ENCODE peak calls at places on chromosomes 11 and 22, in five cellular contexts. D, Q, O, H and K are unnamed samples.

GRCh38 chr22:39179401-39179827 is 26.9 kb upstream of the CBX7 start:
- DNase-seq in H (no peak), Q (no peak), O (peak), D (peak), K (no peak)

GRCh38 chr11:65043881-65044501 is 3.0 kb downstream of the SAC3D1 start:
- DNase-seq in Q (peak), H (no peak), D (no peak), O (no peak), K (peak)

GRCh38 chr11:33116535-33116934 is 44.7 kb downstream of the CSTF3 start:
- DNase-seq in H (no peak), O (no peak), D (no peak), Q (no peak), K (no peak)

GRCh38 chr22:45997775-45998637 is 21.0 kb upstream of the WNT7B start:
- DNase-seq in D (no peak), Q (peak), H (no peak), O (no peak), K (peak)

GRCh38 chr22:23110190-23110921 is 31.4 kb downstream of the RSPH14 start:
- DNase-seq in Q (no peak), D (no peak), H (no peak), O (no peak), K (no peak)

GRCh38 chr11:10329935-10330334 is 25.1 kb downstream of the ADM start:
- DNase-seq in D (no peak), H (no peak), O (no peak), Q (no peak), K (no peak)

GRCh38 chr22:37226514-37226913 is 14.2 kb upstream of the SSTR3 start:
- DNase-seq in H (no peak), O (no peak), Q (no peak), D (no peak), K (no peak)

GRCh38 chr11:65981972-65982823 is 19.8 kb downstream of the EIF1AD start:
- DNase-seq in D (no peak), O (no peak), H (no peak), Q (no peak), K (no peak)

GRCh38 chr11:66278396-66279091 is 569 bp downstream of the CNIH2 start:
- DNase-seq in D (no peak), Q (no peak), H (no peak), O (no peak), K (no peak)

GRCh38 chr11:86115542-86116385 is 46.9 kb upstream of the PICALM start:
- DNase-seq in O (no peak), H (no peak), Q (no peak), D (no peak), K (no peak)

GRCh38 chr11:130774703-130775102 is 141.6 kb downstream of the SNX19 start:
- DNase-seq in H (no peak), D (no peak), Q (peak), O (no peak), K (peak)

GRCh38 chr22:49141761-49142160 is 685.9 kb downstream of the BRD1 start:
- DNase-seq in D (no peak), H (no peak), Q (no peak), O (no peak), K (no peak)

GRCh38 chr11:108733479-108734116 is 68.7 kb downstream of the DDX10 start:
- DNase-seq in D (no peak), O (no peak), H (no peak), Q (no peak), K (no peak)

GRCh38 chr11:117456027-117456720 is 128.5 kb downstream of the CEP164 start:
- DNase-seq in Q (no peak), O (no peak), D (no peak), H (no peak), K (no peak)

GRCh38 chr11:119702261-119702591 is 26.8 kb downstream of the NECTIN1 start:
- DNase-seq in H (no peak), D (no peak), Q (no peak), O (no peak), K (no peak)

GRCh38 chr11:69297225-69297925 is 3.4 kb downstream of the MYEOV start:
- DNase-seq in O (no peak), H (peak), D (no peak), Q (peak), K (peak)

GRCh38 chr11:67983916-67984315 is 20.0 kb downstream of the UNC93B1 start:
- DNase-seq in D (no peak), Q (no peak), O (no peak), H (no peak), K (no peak)

GRCh38 chr22:19892249-19892879 is 37.7 kb upstream of the GNB1L start:
- DNase-seq in O (no peak), D (no peak), H (peak), Q (no peak), K (peak)

GRCh38 chr11:17646451-17647145 is 72.8 kb upstream of the MYOD1 start:
- DNase-seq in H (no peak), O (peak), Q (no peak), D (no peak), K (no peak)

GRCh38 chr11:115696472-115697011 is 192.3 kb upstream of the CADM1 start:
- DNase-seq in O (no peak), H (no peak), Q (no peak), D (no peak), K (no peak)

GRCh38 chr11:111086058-111086457 is 159.5 kb upstream of the POU2AF2 start:
- DNase-seq in H (no peak), D (no peak), Q (no peak), O (peak), K (no peak)

GRCh38 chr11:1234054-1234720 is 11.3 kb downstream of the MUC5B start:
- DNase-seq in H (no peak), O (peak), Q (peak), D (peak), K (peak)

GRCh38 chr11:86926975-86927374 is 28.2 kb downstream of the FZD4 start:
- DNase-seq in Q (no peak), O (no peak), D (no peak), H (no peak), K (no peak)

GRCh38 chr22:37328017-37328416 is 45.7 kb downstream of the CYTH4 start:
- DNase-seq in H (no peak), O (no peak), D (no peak), Q (no peak), K (no peak)

DNA sequence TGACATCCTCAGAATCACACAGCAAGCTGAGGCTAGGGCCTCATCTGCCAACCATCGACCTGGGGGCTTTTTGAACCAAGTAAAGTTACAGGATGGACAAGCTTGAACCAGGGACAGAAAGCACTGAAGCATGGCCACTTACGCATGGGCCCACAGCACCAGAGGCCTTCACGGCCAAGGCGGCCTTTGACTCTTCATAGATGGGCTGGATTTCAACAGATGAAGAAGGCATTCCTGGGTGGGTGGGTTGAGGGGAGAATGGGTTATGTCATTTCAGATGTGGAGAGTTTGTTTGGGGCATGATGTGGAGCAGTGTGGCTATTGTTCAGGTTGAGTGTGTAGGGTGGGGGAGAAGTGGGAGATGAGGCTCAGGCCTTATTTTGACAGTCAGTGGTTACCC is 60.2 kb downstream of the LRRC32 start:
- DNase-seq in H (no peak), Q (no peak), O (peak), D (no peak), K (no peak)
- H3K27ac ChIP-seq in H (no peak), Q (peak), O (no peak), D (no peak), K (no peak)

DNA sequence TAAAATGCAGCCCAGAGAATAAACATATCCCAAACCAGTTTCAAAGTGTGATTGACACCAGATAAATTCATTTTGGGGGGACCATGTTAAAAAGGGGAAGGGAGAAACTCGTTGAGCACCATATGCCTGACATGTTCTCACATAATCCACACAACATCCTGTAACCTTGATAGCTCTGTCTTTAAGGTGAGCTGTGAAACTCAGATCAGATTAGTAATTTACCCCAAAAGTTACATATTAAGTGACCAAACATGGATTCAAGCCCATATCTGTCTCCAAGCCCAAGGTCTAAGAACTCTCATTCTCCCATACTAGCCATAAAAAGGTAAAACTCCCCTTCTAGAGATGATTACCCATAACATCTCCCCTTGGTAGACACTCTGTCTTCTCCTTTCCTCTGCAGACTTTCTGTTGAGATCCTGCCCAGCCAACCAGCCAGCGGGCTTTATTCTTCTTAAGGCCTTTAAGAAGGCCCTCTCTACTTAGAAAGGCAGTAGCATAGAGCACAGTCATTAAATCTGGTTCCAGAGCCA is 150.7 kb downstream of the CCDC34 start:
- DNase-seq in Q (no peak), H (no peak), O (no peak), D (no peak), K (no peak)
- H3K27ac ChIP-seq in Q (peak), H (no peak), O (no peak), D (no peak), K (no peak)

GRCh38 chr11:2539761-2540520 is 95.1 kb downstream of the KCNQ1 start:
- DNase-seq in H (no peak), O (peak), Q (peak), D (no peak), K (peak)
- H3K27ac ChIP-seq in H (no peak), O (no peak), Q (no peak), D (no peak), K (no peak)

GRCh38 chr11:2886191-2886894 is 768 bp upstream of the CDKN1C start:
- DNase-seq in O (peak), D (peak), Q (peak), H (no peak), K (peak)

GRCh38 chr11:2886936-2887335 is 1.4 kb upstream of the CDKN1C start:
- DNase-seq in H (no peak), Q (no peak), O (no peak), D (no peak), K (peak)

GRCh38 chr11:2885017-2885675 is 429 bp downstream of the CDKN1C start:
- DNase-seq in D (no peak), H (no peak), O (peak), Q (peak), K (peak)

GRCh38 chr11:2884424-2884815 is 1.2 kb downstream of the CDKN1C start:
- DNase-seq in H (no peak), O (peak), Q (peak), D (no peak), K (peak)

GRCh38 chr11:2885676-2886081 is at the start of gene CDKN1C:
- DNase-seq in H (peak), Q (peak), O (peak), D (peak), K (peak)
- H3K27ac ChIP-seq in H (peak), Q (peak), O (peak), D (no peak), K (peak)

DNA sequence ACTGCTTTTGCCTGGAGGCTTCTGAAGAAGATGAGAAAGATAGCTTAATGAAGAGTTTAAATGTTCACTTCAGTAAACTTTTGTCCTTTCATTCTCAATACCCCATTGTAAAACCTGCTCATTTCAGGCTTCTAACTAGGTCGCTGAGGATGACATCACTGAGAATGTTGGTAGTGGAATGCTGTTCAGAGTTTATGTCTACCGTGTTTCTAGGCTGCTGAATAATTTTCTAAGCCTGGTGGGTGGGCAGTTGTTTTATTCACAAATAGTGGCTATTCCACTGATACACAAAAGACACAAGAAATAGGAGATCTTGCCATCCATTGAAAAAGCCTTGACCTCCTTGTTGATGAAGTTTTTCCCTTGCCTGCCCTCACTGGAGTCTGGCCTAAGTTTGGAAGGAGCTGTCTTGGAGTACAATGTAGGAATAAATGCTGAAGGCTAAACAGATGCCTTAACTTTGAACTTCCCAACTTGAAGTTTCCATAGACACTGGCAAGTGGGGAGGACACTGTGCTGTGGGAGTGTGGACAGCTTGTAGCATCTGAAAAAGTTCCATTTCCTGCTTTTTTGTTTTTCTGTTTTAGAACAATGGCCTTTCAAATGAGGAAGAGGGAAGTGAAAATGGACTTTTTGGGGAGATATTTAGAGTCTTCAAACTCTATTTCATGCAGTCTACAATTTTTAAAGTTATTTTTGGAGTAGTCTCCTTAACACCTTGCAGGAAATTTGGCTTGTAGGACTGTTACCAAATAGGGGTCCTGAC is 59.2 kb downstream of the TRIM44 start:
- DNase-seq in H (no peak), D (no peak), Q (no peak), O (no peak), K (no peak)
- H3K27ac ChIP-seq in H (no peak), D (no peak), Q (no peak), O (no peak), K (no peak)

GRCh38 chr11:44874284-44874683 is 76.4 kb downstream of the TP53I11 start:
- DNase-seq in D (no peak), H (no peak), Q (no peak), O (no peak), K (no peak)
- H3K27ac ChIP-seq in D (no peak), H (no peak), Q (no peak), O (no peak), K (no peak)

DNA sequence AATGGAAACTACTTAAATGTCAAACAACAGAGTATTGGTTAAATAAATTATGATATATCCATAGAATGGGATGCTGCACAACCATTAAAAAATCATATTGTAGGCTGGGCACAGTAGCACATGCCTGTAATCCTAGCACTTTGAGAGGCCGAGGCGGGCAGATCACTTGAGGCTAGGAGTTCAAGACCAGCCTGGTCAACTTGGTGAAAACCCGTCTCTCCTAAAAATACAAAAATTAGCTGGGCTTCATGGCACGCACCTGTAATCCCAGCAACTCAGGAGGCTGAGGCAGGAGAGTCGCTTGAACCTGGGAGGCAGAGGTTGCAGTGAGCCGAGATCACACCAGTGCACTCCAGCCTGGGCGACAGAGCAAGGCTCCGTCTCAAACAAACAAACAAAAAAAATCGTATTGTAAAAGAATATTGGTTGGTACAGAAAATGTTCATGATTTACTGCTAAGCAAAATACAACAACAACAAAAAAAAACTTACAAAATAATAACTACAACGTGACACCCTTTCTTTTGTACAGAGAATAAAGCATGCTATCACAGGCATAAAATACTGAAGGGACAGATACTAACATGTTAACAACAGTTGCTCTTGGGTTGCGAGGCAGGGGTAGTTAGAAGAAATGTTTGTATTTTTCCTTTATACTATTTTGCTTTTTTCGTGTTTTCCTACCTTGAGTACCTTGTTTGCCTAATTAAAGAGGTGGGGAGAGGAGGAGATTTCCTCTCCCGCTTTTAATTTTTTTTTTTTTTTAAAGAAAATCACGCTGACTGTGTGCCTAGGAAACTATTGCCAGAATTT is 21.3 kb upstream of the RRAS2 start:
- DNase-seq in Q (no peak), D (no peak), O (no peak), H (no peak), K (no peak)
- H3K27ac ChIP-seq in Q (peak), D (no peak), O (no peak), H (no peak), K (no peak)

DNA sequence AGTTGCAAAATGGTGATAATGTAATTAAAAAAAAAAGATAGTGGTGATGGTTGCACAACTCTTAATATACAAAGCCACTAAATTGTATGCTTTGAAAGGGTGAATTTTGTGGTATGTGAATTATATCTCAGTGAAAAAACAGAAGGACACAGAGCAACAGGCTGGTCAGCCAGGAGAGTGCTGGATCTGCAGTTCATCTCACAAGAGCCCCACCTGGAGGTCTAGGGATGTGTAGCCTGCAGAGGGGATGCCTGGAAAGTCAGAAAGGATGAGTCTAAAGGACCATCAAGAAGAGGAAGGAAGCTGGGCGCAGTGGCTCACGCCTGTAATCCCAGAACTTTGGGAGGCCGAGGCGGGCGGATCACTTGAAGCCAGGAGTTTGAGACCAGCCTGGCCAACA is 9.0 kb downstream of the POLR3H start:
- DNase-seq in O (peak), H (no peak), Q (no peak), D (peak), K (no peak)
- H3K27ac ChIP-seq in O (no peak), H (no peak), Q (no peak), D (no peak), K (no peak)

DNA sequence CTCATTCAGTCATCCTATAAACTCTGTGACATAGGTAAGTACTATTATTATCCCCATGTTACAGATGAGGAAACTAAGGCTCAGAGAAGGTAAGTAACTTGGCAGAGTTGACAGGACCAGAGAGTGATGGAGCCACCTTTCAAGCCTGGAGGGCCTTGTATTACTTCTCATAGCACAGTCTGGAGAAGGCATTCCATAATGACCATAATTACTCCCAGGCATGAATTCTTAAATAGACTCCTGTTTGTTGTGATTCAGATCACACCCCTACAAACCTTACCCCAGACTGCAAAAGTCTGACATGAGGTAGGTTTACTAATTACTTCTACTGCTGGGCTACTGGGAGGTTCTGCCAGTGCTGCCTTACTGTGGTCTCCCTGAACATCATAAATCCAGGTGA is 77.0 kb downstream of the CD44 start:
- DNase-seq in H (no peak), O (no peak), D (no peak), Q (no peak), K (no peak)
- H3K27ac ChIP-seq in H (peak), O (no peak), D (no peak), Q (no peak), K (no peak)